ENCODE peak calls at places on chromosome 17, in four cellular contexts. One of them, this sample, is unnamed.

GRCh38 chr17:59456428-59456827 is 109.0 kb upstream of the DHX40 start:
- DNase-seq in HepG2: no peak
- DNase-seq in K562: no peak
- DNase-seq in GM12878: no peak
- DNase-seq in this sample: no peak

GRCh38 chr17:59490259-59490658 is 75.2 kb upstream of the DHX40 start:
- DNase-seq in HepG2: no peak
- DNase-seq in K562: no peak
- DNase-seq in GM12878: no peak
- DNase-seq in this sample: no peak

GRCh38 chr17:9402590-9403199 is 172.9 kb downstream of the STX8 start:
- DNase-seq in HepG2: peak
- DNase-seq in K562: no peak
- DNase-seq in GM12878: no peak
- DNase-seq in this sample: peak

GRCh38 chr17:45320931-45321461 is 4.2 kb upstream of the MAP3K14 start:
- DNase-seq in HepG2: no peak
- DNase-seq in K562: peak
- DNase-seq in GM12878: no peak
- DNase-seq in this sample: peak

GRCh38 chr17:77280304-77280910 is 139.6 kb downstream of the SEC14L1 start:
- DNase-seq in HepG2: no peak
- DNase-seq in K562: no peak
- DNase-seq in GM12878: no peak
- DNase-seq in this sample: no peak

GRCh38 chr17:835263-835662 is 53.1 kb downstream of the MRM3 start:
- DNase-seq in HepG2: peak
- DNase-seq in K562: no peak
- DNase-seq in GM12878: no peak
- DNase-seq in this sample: no peak

GRCh38 chr17:59827721-59828477 is 64.8 kb downstream of the TUBD1 start:
- DNase-seq in HepG2: no peak
- DNase-seq in K562: no peak
- DNase-seq in GM12878: no peak
- DNase-seq in this sample: no peak

GRCh38 chr17:82236142-82236971 is 7.5 kb downstream of the SLC16A3 start:
- DNase-seq in HepG2: peak
- DNase-seq in K562: peak
- DNase-seq in GM12878: no peak
- DNase-seq in this sample: peak

GRCh38 chr17:39404542-39405378 is 3.3 kb upstream of the FBXL20 start:
- DNase-seq in HepG2: no peak
- DNase-seq in K562: peak
- DNase-seq in GM12878: no peak
- DNase-seq in this sample: no peak

DNA sequence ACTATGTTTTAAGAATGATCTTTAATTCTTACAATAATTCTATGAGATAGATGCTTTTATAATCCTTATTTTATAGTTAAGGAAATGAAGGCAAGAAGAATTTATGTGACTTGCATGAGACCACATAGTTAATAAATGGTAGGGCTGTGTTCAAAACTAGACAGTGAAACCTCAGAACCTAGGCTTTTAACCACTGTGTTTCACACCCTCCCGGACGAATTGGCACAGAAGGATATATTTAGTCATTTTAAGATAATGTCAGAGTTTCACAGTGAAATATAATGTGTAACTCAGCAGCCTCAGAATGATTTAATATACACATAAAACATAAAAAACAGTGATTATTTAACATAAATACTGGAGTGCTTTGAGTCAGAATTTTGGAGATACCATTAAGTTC is 57.0 kb downstream of the NSRP1 start:
- DNase-seq in HepG2: no peak
- DNase-seq in K562: no peak
- DNase-seq in GM12878: peak
- DNase-seq in this sample: no peak
- TF ChIP-seq FOXM1 in HepG2: no peak
- TF ChIP-seq FOXM1 in K562: no peak
- TF ChIP-seq FOXM1 in GM12878: no peak
- TF ChIP-seq FOXM1 in this sample: no peak

GRCh38 chr17:78347453-78347852 is 12.4 kb downstream of the SOCS3 start:
- DNase-seq in HepG2: no peak
- DNase-seq in K562: no peak
- DNase-seq in GM12878: no peak
- DNase-seq in this sample: no peak

GRCh38 chr17:78346605-78347250 is 13.1 kb downstream of the SOCS3 start:
- DNase-seq in HepG2: no peak
- DNase-seq in K562: no peak
- DNase-seq in GM12878: no peak
- DNase-seq in this sample: no peak

GRCh38 chr17:78351449-78352006 is 8.3 kb downstream of the SOCS3 start:
- DNase-seq in HepG2: peak
- DNase-seq in K562: no peak
- DNase-seq in GM12878: no peak
- DNase-seq in this sample: no peak

GRCh38 chr17:78348055-78348745 is 11.7 kb downstream of the SOCS3 start:
- DNase-seq in HepG2: no peak
- DNase-seq in K562: no peak
- DNase-seq in GM12878: no peak
- DNase-seq in this sample: no peak

DNA sequence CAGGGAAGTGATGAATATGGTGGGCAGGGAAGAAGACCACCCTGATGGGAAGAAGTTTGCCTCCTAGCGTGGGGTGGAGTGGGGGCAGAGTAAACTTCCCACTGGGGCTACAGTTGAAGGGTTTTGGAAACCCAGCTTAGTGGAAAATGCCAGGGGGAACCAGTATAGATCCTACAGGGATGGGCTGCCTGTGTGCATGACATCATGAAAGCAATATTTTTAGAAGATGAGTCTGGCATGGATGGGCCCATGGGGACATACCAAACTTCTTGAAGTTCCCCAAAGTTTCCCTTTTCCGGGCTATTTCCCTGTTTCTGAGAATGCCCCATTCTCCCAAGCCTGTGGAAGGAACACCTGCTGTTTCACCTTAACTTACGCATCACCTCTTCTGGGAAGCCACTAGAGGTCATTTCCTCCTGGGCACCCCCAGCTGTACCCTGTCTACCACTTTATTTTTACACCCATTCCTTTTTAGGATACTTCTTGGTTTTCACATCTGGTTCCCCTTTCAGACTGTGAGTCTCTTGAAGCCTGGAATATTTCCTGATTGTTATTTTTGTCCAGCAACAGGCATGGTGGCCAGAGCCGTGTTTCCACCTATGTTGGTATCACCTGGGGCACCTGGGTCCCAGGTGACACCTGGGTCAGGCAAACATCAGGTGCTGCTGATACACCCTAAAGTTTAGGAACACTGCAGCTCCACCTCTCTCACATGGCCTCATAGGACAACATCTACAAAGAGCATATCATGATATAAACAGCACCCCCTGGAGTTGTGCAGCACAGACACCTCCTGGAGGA is 9.8 kb downstream of the SOCS3 start:
- DNase-seq in HepG2: no peak
- DNase-seq in K562: no peak
- DNase-seq in GM12878: no peak
- DNase-seq in this sample: no peak
- TF ChIP-seq TARDBP in HepG2: no peak
- TF ChIP-seq TARDBP in K562: no peak
- TF ChIP-seq TARDBP in GM12878: no peak
- TF ChIP-seq TARDBP in this sample: no peak

GRCh38 chr17:35079547-35079946 is 16.0 kb upstream of the RFFL start:
- DNase-seq in HepG2: peak
- DNase-seq in K562: no peak
- DNase-seq in GM12878: no peak
- DNase-seq in this sample: no peak

GRCh38 chr17:35081638-35082037 is 18.1 kb upstream of the RFFL start:
- DNase-seq in HepG2: no peak
- DNase-seq in K562: no peak
- DNase-seq in GM12878: no peak
- DNase-seq in this sample: no peak

GRCh38 chr17:35083071-35083470 is 19.6 kb upstream of the RFFL start:
- DNase-seq in HepG2: no peak
- DNase-seq in K562: no peak
- DNase-seq in GM12878: no peak
- DNase-seq in this sample: no peak

GRCh38 chr17:35080536-35080935 is 17.0 kb upstream of the RFFL start:
- DNase-seq in HepG2: no peak
- DNase-seq in K562: no peak
- DNase-seq in GM12878: peak
- DNase-seq in this sample: no peak

DNA sequence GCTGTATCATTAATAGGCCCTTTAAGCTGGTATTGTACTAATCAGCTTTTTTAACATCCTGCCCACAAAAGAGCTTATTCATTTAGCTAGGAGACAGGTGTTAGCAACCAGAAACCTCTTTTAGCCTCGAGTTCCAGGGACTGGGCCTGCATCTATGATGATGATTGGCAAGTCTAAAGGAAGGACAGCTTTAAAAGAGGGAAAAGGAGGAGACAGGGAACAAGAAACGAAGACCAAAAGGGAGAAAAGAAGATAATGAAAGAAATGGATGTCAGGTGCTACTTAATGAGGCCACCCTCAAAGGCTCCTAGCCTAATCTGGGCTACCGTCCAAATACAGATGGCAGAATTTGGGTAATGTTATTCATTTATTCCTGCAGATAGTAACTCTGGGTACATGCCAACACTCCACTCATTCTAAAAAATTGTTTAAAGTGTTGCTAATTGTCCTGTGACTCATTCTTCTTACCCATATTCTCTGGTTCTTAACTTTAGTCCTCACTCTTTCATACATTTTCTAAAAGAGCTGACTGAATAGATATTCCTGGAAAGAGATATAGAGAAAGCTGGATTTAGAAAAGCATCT is 18.7 kb upstream of the RFFL start:
- DNase-seq in HepG2: peak
- DNase-seq in K562: no peak
- DNase-seq in GM12878: no peak
- DNase-seq in this sample: no peak
- TF ChIP-seq FOXM1 in HepG2: no peak
- TF ChIP-seq FOXM1 in K562: no peak
- TF ChIP-seq FOXM1 in GM12878: no peak
- TF ChIP-seq FOXM1 in this sample: no peak

GRCh38 chr17:57678393-57678792 is 66.7 kb downstream of the CCDC182 start:
- DNase-seq in HepG2: no peak
- DNase-seq in K562: no peak
- DNase-seq in GM12878: no peak
- DNase-seq in this sample: no peak

GRCh38 chr17:57677858-57678257 is 67.2 kb downstream of the CCDC182 start:
- DNase-seq in HepG2: no peak
- DNase-seq in K562: no peak
- DNase-seq in GM12878: no peak
- DNase-seq in this sample: no peak

GRCh38 chr17:57679906-57680695 is 65.0 kb downstream of the CCDC182 start:
- DNase-seq in HepG2: no peak
- DNase-seq in K562: no peak
- DNase-seq in GM12878: no peak
- DNase-seq in this sample: no peak

GRCh38 chr17:57677301-57677700 is 67.8 kb downstream of the CCDC182 start:
- DNase-seq in HepG2: no peak
- DNase-seq in K562: no peak
- DNase-seq in GM12878: no peak
- DNase-seq in this sample: no peak

GRCh38 chr17:57679356-57679755 is 65.7 kb downstream of the CCDC182 start:
- DNase-seq in HepG2: no peak
- DNase-seq in K562: no peak
- DNase-seq in GM12878: no peak
- DNase-seq in this sample: no peak
- TF ChIP-seq TARDBP in HepG2: no peak
- TF ChIP-seq TARDBP in K562: no peak
- TF ChIP-seq TARDBP in GM12878: no peak
- TF ChIP-seq TARDBP in this sample: no peak

GRCh38 chr17:20281860-20282259 is 185.5 kb downstream of the LGALS9B start:
- DNase-seq in HepG2: no peak
- DNase-seq in K562: no peak
- DNase-seq in GM12878: no peak
- DNase-seq in this sample: no peak
- TF ChIP-seq FOXM1 in HepG2: no peak
- TF ChIP-seq FOXM1 in K562: no peak
- TF ChIP-seq FOXM1 in GM12878: no peak
- TF ChIP-seq FOXM1 in this sample: no peak

DNA sequence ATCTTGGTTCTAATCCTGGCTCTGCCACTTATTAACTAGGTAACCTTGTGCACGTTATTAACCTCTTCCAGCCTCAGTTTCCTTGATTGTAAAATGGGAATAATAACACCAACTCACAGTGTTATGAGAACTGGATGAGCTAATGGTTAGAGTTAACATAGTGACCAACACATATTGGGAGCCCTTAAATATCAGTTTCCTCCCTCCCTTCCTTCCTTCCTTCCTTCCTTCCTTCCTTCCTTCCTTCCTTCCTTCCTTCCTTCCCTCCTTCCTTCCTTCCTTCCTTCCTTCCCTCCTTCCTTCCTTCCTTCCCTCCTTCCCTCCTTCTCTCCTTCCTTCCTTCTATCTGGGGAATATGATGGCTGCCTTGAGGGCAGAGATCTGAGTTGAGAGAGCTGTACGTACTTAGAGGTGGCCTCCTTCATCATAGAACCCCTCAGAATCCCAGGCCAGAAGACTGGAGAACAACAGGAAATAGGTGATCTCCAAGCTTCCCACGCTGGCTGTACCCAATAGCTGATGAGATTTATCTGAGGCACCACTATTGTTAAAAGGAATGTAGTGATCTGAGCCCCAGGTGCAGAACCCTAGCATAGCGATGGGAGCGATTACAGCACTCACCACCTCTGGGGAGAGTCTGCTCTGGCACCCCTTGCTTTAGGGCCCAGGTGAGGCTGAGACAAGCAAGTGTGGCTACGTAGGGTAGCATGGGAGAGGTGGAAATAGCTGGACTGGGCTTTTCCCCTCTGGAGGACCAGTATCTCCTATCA is 26.2 kb downstream of the CCR7 start:
- DNase-seq in HepG2: no peak
- DNase-seq in K562: no peak
- DNase-seq in GM12878: no peak
- DNase-seq in this sample: no peak
- TF ChIP-seq TARDBP in HepG2: no peak
- TF ChIP-seq TARDBP in K562: no peak
- TF ChIP-seq TARDBP in GM12878: no peak
- TF ChIP-seq TARDBP in this sample: no peak

DNA sequence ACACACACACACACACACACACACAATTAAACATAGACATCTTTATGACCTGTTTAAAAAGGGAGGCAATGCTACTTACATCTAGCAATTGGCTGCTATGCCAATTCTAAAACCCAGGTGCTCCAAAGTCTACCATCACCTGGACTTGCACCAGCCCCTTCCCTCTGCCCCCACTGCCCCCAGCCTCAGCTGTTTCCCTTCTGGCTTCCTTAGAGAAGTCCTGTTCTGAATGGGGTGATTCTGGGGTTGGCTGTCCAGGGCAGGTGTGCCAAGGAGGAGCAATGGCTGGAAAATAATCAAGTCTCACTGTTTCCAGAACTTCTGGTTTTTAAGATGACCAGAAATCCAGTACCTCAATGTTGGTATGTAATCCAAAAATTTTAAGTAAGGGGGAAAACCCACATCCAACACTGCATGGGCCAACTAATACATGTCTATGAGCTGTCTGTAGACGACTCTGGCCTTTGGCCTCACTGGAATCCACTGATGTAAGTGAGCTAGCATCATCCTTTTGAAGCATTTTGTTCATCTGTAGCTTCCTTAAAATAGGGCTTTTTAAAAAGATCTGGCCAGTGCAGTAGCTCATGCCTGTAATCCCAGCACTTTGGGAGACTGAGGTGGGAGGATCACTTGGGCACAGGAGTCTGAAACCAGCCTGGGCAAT is 2.1 kb downstream of the IFT20 start:
- DNase-seq in HepG2: no peak
- DNase-seq in K562: no peak
- DNase-seq in GM12878: no peak
- DNase-seq in this sample: no peak
- TF ChIP-seq FOXM1 in HepG2: no peak
- TF ChIP-seq FOXM1 in K562: no peak
- TF ChIP-seq FOXM1 in GM12878: no peak
- TF ChIP-seq FOXM1 in this sample: no peak

This sample was measured in HEK293T.